ENCODE peak calls at places on chromosomes 1 and 21, in ten cellular contexts. Q is A549, Z is tibial nerve, L is ovary, D is HepG2, W is upper lobe of left lung, Y is stomach, F is transverse colon, B is sigmoid colon, S is H1. N is an unnamed sample.
A peak's percentile ranks its signal among the peaks of the same experiment; 100 is the strongest.

GRCh38 chr21:17083084-17083483 is 429.8 kb upstream of the CXADR start:
- DNase-seq in D (no peak), F (no peak), L (no peak), Y (no peak), W (no peak), Q (no peak), Z (no peak), B (no peak), S (no peak), N (no peak)

GRCh38 chr1:212454741-212455140 is 22.0 kb downstream of the NENF start:
- DNase-seq in W (no peak), S (no peak), L (no peak), B (no peak), D (no peak), Z (no peak), Y (no peak), F (no peak), Q (no peak), N (no peak)

GRCh38 chr1:152543808-152544207 is 22.8 kb downstream of the LCE3E start:
- DNase-seq in Y (no peak), F (no peak), S (no peak), Z (no peak), B (no peak), W (no peak), Q (peak; percentile 37), D (no peak), L (no peak), N (no peak)

GRCh38 chr21:38798481-38798882 is 7.2 kb upstream of the ETS2 start:
- DNase-seq in B (no peak), Z (no peak), S (no peak), Q (peak; percentile 69), L (no peak), W (no peak), D (no peak), Y (peak; percentile 69), F (peak; percentile 84), N (no peak)

GRCh38 chr21:43727571-43728466 is 8.9 kb downstream of the PDXK start:
- DNase-seq in L (peak; percentile 48), Z (no peak), W (no peak), D (peak; percentile 39), Y (peak; percentile 70), F (no peak), S (no peak), Q (peak; percentile 46), B (no peak), N (no peak)

GRCh38 chr1:19764848-19765247 is 34.9 kb downstream of the TMCO4 start:
- DNase-seq in Q (no peak), B (no peak), Y (no peak), Z (no peak), F (no peak), L (no peak), W (no peak), D (no peak), S (no peak), N (no peak)

GRCh38 chr21:44708213-44708865 is 3.0 kb downstream of the TSPEAR start:
- DNase-seq in L (no peak), Q (no peak), D (no peak), Z (no peak), F (no peak), Y (peak; percentile 19), S (no peak), W (no peak), B (no peak), N (no peak)

GRCh38 chr1:55399385-55399784 is 184.2 kb upstream of the USP24 start:
- DNase-seq in B (no peak), Y (peak; percentile 47), Q (no peak), D (no peak), W (no peak), L (no peak), S (no peak), Z (no peak), F (no peak), N (no peak)

GRCh38 chr1:34267326-34267725 is 90.6 kb downstream of the C1orf94 start:
- DNase-seq in S (no peak), Z (no peak), D (no peak), W (no peak), Q (no peak), F (no peak), Y (no peak), L (no peak), B (no peak), N (no peak)

GRCh38 chr1:81414417-81415087 is 386.2 kb upstream of the ADGRL2 start:
- DNase-seq in B (peak; percentile 83), Y (peak; percentile 82), L (peak; percentile 84), Z (peak; percentile 52), S (peak; percentile 57), D (no peak), F (peak; percentile 85), W (peak; percentile 60), Q (peak; percentile 11), N (peak; percentile 80)

GRCh38 chr21:46211786-46212720 is 16.5 kb downstream of the LSS start:
- DNase-seq in W (peak; percentile 67), Z (no peak), L (no peak), F (no peak), Q (no peak), B (peak; percentile 53), S (no peak), Y (no peak), D (no peak), N (peak; percentile 47)

GRCh38 chr1:228308628-228309547 is 97.7 kb downstream of the TRIM11 start:
- DNase-seq in Q (peak; percentile 29), S (no peak), F (no peak), D (peak; percentile 3), Y (peak; percentile 14), L (no peak), W (peak; percentile 41), B (no peak), Z (no peak), N (peak; percentile 37)

GRCh38 chr1:228393268-228393699 is 13.4 kb downstream of the TRIM11 start:
- DNase-seq in S (no peak), W (peak; percentile 55), B (peak; percentile 69), Z (no peak), Q (no peak), Y (peak; percentile 56), D (peak; percentile 16), F (peak; percentile 51), L (peak; percentile 47), N (peak; percentile 70)

GRCh38 chr1:181655756-181656155 is 172.4 kb downstream of the CACNA1E start:
- DNase-seq in Y (no peak), F (no peak), Z (no peak), W (no peak), L (no peak), B (no peak), D (no peak), Q (no peak), S (no peak), N (no peak)

GRCh38 chr1:58699011-58699762 is 675 bp downstream of the MYSM1 start:
- DNase-seq in Y (no peak), Q (no peak), F (peak; percentile 10), B (no peak), L (no peak), D (no peak), W (no peak), Z (no peak), S (no peak), N (no peak)

DNA sequence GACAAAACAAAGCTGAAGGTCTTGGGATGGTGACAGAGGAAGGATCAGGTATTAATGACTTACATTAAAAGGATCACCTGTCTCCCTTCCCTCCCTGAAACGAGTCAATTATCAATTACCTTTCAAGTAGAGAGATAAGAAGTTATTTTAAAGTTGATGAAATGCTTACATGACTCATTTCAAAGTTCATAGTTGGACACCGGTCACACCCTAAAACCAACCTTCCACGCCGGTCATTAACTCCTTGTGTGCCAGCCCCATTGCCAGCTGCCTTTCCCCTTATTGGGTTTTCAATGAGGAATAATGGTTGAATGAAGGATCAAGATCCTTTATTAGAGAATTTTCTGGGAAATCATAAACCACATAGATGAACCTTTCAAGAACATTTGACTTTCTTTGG is 129.7 kb downstream of the ZP4 start:
- DNase-seq in D (no peak), Z (no peak), W (no peak), F (no peak), S (no peak), B (no peak), Q (no peak), Y (no peak), L (no peak), N (no peak)
- TF ChIP-seq EP300 in D (no peak), Z (no peak), W (no peak), F (no peak), S (no peak), B (no peak), Q (no peak), Y (no peak), L (no peak), N (no peak)

GRCh38 chr1:10924030-10924429 is 88.4 kb upstream of the TARDBP start:
- DNase-seq in Y (no peak), Q (no peak), D (no peak), S (no peak), Z (no peak), F (no peak), L (no peak), W (no peak), B (no peak), N (no peak)
- TF ChIP-seq EP300 in Y (no peak), Q (no peak), D (no peak), S (no peak), Z (no peak), F (no peak), L (no peak), W (no peak), B (no peak), N (no peak)

GRCh38 chr1:205786599-205786998 is 11.3 kb upstream of the RAB29 start:
- DNase-seq in Q (no peak), B (no peak), Y (no peak), L (no peak), W (no peak), D (no peak), Z (no peak), S (no peak), F (no peak), N (no peak)

GRCh38 chr1:205787287-205787916 is 12.1 kb upstream of the RAB29 start:
- DNase-seq in Z (no peak), D (no peak), S (no peak), B (no peak), Y (no peak), L (no peak), W (no peak), F (no peak), Q (no peak), N (no peak)

GRCh38 chr1:205782627-205783470 is 7.6 kb upstream of the RAB29 start:
- DNase-seq in F (no peak), Q (no peak), W (no peak), S (no peak), B (no peak), D (no peak), L (no peak), Y (no peak), Z (no peak), N (no peak)

GRCh38 chr1:205780335-205780734 is 5.1 kb upstream of the RAB29 start:
- DNase-seq in Q (no peak), S (no peak), D (no peak), F (no peak), Y (no peak), B (no peak), W (no peak), L (no peak), Z (no peak), N (no peak)

GRCh38 chr1:205783904-205784303 is 8.6 kb upstream of the RAB29 start:
- DNase-seq in W (no peak), Y (no peak), Z (no peak), B (no peak), F (no peak), S (no peak), D (no peak), Q (no peak), L (no peak), N (no peak)
- TF ChIP-seq EP300 in W (no peak), Y (no peak), Z (no peak), B (no peak), F (no peak), S (no peak), D (no peak), Q (no peak), L (no peak), N (no peak)

GRCh38 chr1:145806844-145807243 is 17.1 kb downstream of the RNF115 start:
- DNase-seq in Q (no peak), W (no peak), B (no peak), Z (no peak), S (no peak), D (no peak), L (no peak), Y (no peak), F (no peak), N (no peak)
- TF ChIP-seq EP300 in Q (no peak), W (no peak), B (no peak), Z (no peak), S (no peak), D (no peak), L (no peak), Y (no peak), F (no peak), N (no peak)